ENCODE peak calls at places on chromosomes 11 and 22, in eight cellular contexts. One of them, this sample, is unnamed.

GRCh38 chr22:38957046-38957770 is at the start of gene APOBEC3A:
- DNase-seq in H54: no peak
- DNase-seq in sigmoid colon: no peak
- DNase-seq in adrenal gland: no peak
- DNase-seq in ovary: no peak
- DNase-seq in suprapubic skin: no peak
- DNase-seq in K562: no peak
- DNase-seq in IMR-90: no peak
- DNase-seq in this sample: peak; percentile 50

GRCh38 chr11:11973361-11973800 is 35.0 kb downstream of the DKK3 start:
- DNase-seq in H54: no peak
- DNase-seq in sigmoid colon: peak; percentile 88
- DNase-seq in adrenal gland: peak; percentile 90
- DNase-seq in ovary: peak; percentile 62
- DNase-seq in suprapubic skin: no peak
- DNase-seq in K562: no peak
- DNase-seq in IMR-90: peak; percentile 72
- DNase-seq in this sample: no peak

GRCh38 chr22:36365020-36365411 is 22.8 kb downstream of the MYH9 start:
- DNase-seq in H54: no peak
- DNase-seq in sigmoid colon: peak; percentile 90
- DNase-seq in adrenal gland: peak; percentile 91
- DNase-seq in ovary: no peak
- DNase-seq in suprapubic skin: no peak
- DNase-seq in K562: peak; percentile 45
- DNase-seq in IMR-90: peak; percentile 99
- DNase-seq in this sample: peak; percentile 79

GRCh38 chr11:34977039-34977906 is 60.9 kb downstream of the PDHX start:
- DNase-seq in H54: no peak
- DNase-seq in sigmoid colon: no peak
- DNase-seq in adrenal gland: no peak
- DNase-seq in ovary: no peak
- DNase-seq in suprapubic skin: no peak
- DNase-seq in K562: no peak
- DNase-seq in IMR-90: peak; percentile 94
- DNase-seq in this sample: no peak

GRCh38 chr22:50191041-50191740 is 5.5 kb downstream of the TRABD start:
- DNase-seq in H54: no peak
- DNase-seq in sigmoid colon: no peak
- DNase-seq in adrenal gland: no peak
- DNase-seq in ovary: peak; percentile 45
- DNase-seq in suprapubic skin: no peak
- DNase-seq in K562: no peak
- DNase-seq in IMR-90: no peak
- DNase-seq in this sample: peak; percentile 61

GRCh38 chr11:73152861-73153483 is 10.9 kb upstream of the FCHSD2 start:
- DNase-seq in H54: no peak
- DNase-seq in sigmoid colon: peak; percentile 48
- DNase-seq in adrenal gland: no peak
- DNase-seq in ovary: no peak
- DNase-seq in suprapubic skin: no peak
- DNase-seq in K562: no peak
- DNase-seq in IMR-90: no peak
- DNase-seq in this sample: no peak

GRCh38 chr11:130454495-130455262 is 6.2 kb downstream of the ADAMTS15 start:
- DNase-seq in H54: no peak
- DNase-seq in sigmoid colon: no peak
- DNase-seq in adrenal gland: no peak
- DNase-seq in ovary: no peak
- DNase-seq in suprapubic skin: no peak
- DNase-seq in K562: no peak
- DNase-seq in IMR-90: peak; percentile 76
- DNase-seq in this sample: no peak

GRCh38 chr11:19404787-19405186 is 164.0 kb upstream of the E2F8 start:
- DNase-seq in H54: no peak
- DNase-seq in sigmoid colon: no peak
- DNase-seq in adrenal gland: no peak
- DNase-seq in ovary: no peak
- DNase-seq in suprapubic skin: no peak
- DNase-seq in K562: no peak
- DNase-seq in IMR-90: no peak
- DNase-seq in this sample: no peak

GRCh38 chr11:2269601-2270321 is 627 bp downstream of the ASCL2 start:
- DNase-seq in H54: no peak
- DNase-seq in sigmoid colon: no peak
- DNase-seq in adrenal gland: no peak
- DNase-seq in ovary: peak; percentile 25
- DNase-seq in suprapubic skin: no peak
- DNase-seq in K562: peak; percentile 57
- DNase-seq in IMR-90: peak; percentile 55
- DNase-seq in this sample: peak; percentile 83

GRCh38 chr22:41216984-41217383 is 11.9 kb downstream of the L3MBTL2 start:
- DNase-seq in H54: no peak
- DNase-seq in sigmoid colon: peak; percentile 77
- DNase-seq in adrenal gland: no peak
- DNase-seq in ovary: peak; percentile 65
- DNase-seq in suprapubic skin: no peak
- DNase-seq in K562: no peak
- DNase-seq in IMR-90: peak; percentile 72
- DNase-seq in this sample: no peak

GRCh38 chr11:68125164-68125563 is 4.0 kb upstream of the CHKA start:
- DNase-seq in H54: no peak
- DNase-seq in sigmoid colon: no peak
- DNase-seq in adrenal gland: no peak
- DNase-seq in ovary: no peak
- DNase-seq in suprapubic skin: no peak
- DNase-seq in K562: no peak
- DNase-seq in IMR-90: no peak
- DNase-seq in this sample: no peak

GRCh38 chr11:57639321-57640067 is 10.2 kb downstream of the YPEL4 start:
- DNase-seq in H54: no peak
- DNase-seq in sigmoid colon: no peak
- DNase-seq in adrenal gland: no peak
- DNase-seq in ovary: peak; percentile 45
- DNase-seq in suprapubic skin: no peak
- DNase-seq in K562: no peak
- DNase-seq in IMR-90: peak; percentile 57
- DNase-seq in this sample: peak; percentile 43

GRCh38 chr11:120794748-120795147 is 229.2 kb upstream of the TBCEL start:
- DNase-seq in H54: no peak
- DNase-seq in sigmoid colon: no peak
- DNase-seq in adrenal gland: no peak
- DNase-seq in ovary: no peak
- DNase-seq in suprapubic skin: no peak
- DNase-seq in K562: no peak
- DNase-seq in IMR-90: no peak
- DNase-seq in this sample: no peak

GRCh38 chr22:41943661-41944209 is 3.2 kb downstream of the CENPM start:
- DNase-seq in H54: no peak
- DNase-seq in sigmoid colon: no peak
- DNase-seq in adrenal gland: no peak
- DNase-seq in ovary: no peak
- DNase-seq in suprapubic skin: no peak
- DNase-seq in K562: no peak
- DNase-seq in IMR-90: peak; percentile 39
- DNase-seq in this sample: no peak

GRCh38 chr11:130246719-130247118 is 68.0 kb downstream of the ZBTB44 start:
- DNase-seq in H54: no peak
- DNase-seq in sigmoid colon: no peak
- DNase-seq in adrenal gland: no peak
- DNase-seq in ovary: no peak
- DNase-seq in suprapubic skin: no peak
- DNase-seq in K562: no peak
- DNase-seq in IMR-90: peak; percentile 77
- DNase-seq in this sample: no peak

GRCh38 chr11:31487848-31488247 is 21.6 kb downstream of the IMMP1L start:
- DNase-seq in H54: no peak
- DNase-seq in sigmoid colon: no peak
- DNase-seq in adrenal gland: no peak
- DNase-seq in ovary: no peak
- DNase-seq in suprapubic skin: no peak
- DNase-seq in K562: no peak
- DNase-seq in IMR-90: peak; percentile 73
- DNase-seq in this sample: peak; percentile 65

GRCh38 chr11:118572914-118573550 is 823 bp downstream of the ARCN1 start:
- DNase-seq in H54: no peak
- DNase-seq in sigmoid colon: no peak
- DNase-seq in adrenal gland: no peak
- DNase-seq in ovary: no peak
- DNase-seq in suprapubic skin: no peak
- DNase-seq in K562: peak; percentile 74
- DNase-seq in IMR-90: peak; percentile 75
- DNase-seq in this sample: peak; percentile 71

GRCh38 chr11:124875401-124875800 is 10.2 kb downstream of the ROBO3 start:
- DNase-seq in H54: no peak
- DNase-seq in sigmoid colon: peak; percentile 40
- DNase-seq in adrenal gland: no peak
- DNase-seq in ovary: no peak
- DNase-seq in suprapubic skin: no peak
- DNase-seq in K562: no peak
- DNase-seq in IMR-90: no peak
- DNase-seq in this sample: no peak

GRCh38 chr11:117483372-117483771 is 155.7 kb downstream of the CEP164 start:
- DNase-seq in H54: no peak
- DNase-seq in sigmoid colon: no peak
- DNase-seq in adrenal gland: no peak
- DNase-seq in ovary: no peak
- DNase-seq in suprapubic skin: no peak
- DNase-seq in K562: no peak
- DNase-seq in IMR-90: no peak
- DNase-seq in this sample: no peak
- TF ChIP-seq POLR2A in H54: no peak
- TF ChIP-seq POLR2A in sigmoid colon: no peak
- TF ChIP-seq POLR2A in adrenal gland: no peak
- TF ChIP-seq POLR2A in ovary: no peak
- TF ChIP-seq POLR2A in suprapubic skin: no peak
- TF ChIP-seq POLR2A in K562: no peak
- TF ChIP-seq POLR2A in IMR-90: no peak
- TF ChIP-seq POLR2A in this sample: no peak

DNA sequence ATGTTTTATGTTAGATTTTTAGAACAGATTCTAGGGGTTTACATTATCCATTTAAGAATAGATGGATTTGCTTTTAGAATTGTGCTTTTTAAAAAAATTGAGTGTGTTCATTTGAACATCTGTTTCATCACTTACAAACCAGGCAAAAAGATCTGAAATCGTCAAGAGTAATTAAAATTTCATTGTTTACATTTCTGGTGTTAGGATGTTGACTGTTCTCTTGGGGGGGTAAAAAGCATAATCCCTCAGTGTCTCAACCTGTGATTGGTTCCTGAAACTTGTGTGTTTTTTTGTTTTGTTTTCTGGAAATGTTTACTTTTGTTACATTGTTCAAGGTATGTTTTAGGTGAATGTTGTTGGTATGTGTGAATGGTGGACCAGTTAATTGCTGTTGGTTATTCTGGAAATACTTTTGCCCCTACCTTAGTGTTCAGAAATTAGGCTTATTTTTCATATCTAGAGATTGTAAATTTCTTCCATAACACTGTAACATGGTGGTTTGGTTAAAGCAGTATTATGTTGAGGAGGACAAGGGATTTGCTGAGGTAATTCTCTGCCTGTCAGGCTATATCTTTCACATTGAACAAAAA is 4.8 kb downstream of the PCF11 start:
- DNase-seq in H54: no peak
- DNase-seq in sigmoid colon: no peak
- DNase-seq in adrenal gland: no peak
- DNase-seq in ovary: no peak
- DNase-seq in suprapubic skin: no peak
- DNase-seq in K562: no peak
- DNase-seq in IMR-90: no peak
- DNase-seq in this sample: no peak
- TF ChIP-seq POLR2A in H54: no peak
- TF ChIP-seq POLR2A in sigmoid colon: no peak
- TF ChIP-seq POLR2A in adrenal gland: no peak
- TF ChIP-seq POLR2A in ovary: no peak
- TF ChIP-seq POLR2A in suprapubic skin: no peak
- TF ChIP-seq POLR2A in K562: peak; percentile 65
- TF ChIP-seq POLR2A in IMR-90: peak; percentile 6
- TF ChIP-seq POLR2A in this sample: no peak

GRCh38 chr11:114123692-114124330 is 64.3 kb downstream of the ZBTB16 start:
- DNase-seq in H54: no peak
- DNase-seq in sigmoid colon: peak; percentile 58
- DNase-seq in adrenal gland: no peak
- DNase-seq in ovary: no peak
- DNase-seq in suprapubic skin: no peak
- DNase-seq in K562: no peak
- DNase-seq in IMR-90: no peak
- DNase-seq in this sample: no peak
- TF ChIP-seq POLR2A in H54: no peak
- TF ChIP-seq POLR2A in sigmoid colon: no peak
- TF ChIP-seq POLR2A in adrenal gland: no peak
- TF ChIP-seq POLR2A in ovary: no peak
- TF ChIP-seq POLR2A in suprapubic skin: no peak
- TF ChIP-seq POLR2A in K562: no peak
- TF ChIP-seq POLR2A in IMR-90: no peak
- TF ChIP-seq POLR2A in this sample: no peak

GRCh38 chr22:32901925-32902324 is 100.4 kb downstream of the TIMP3 start:
- DNase-seq in H54: no peak
- DNase-seq in sigmoid colon: no peak
- DNase-seq in adrenal gland: no peak
- DNase-seq in ovary: no peak
- DNase-seq in suprapubic skin: no peak
- DNase-seq in K562: no peak
- DNase-seq in IMR-90: no peak
- DNase-seq in this sample: no peak

GRCh38 chr22:32905400-32905799 is 103.9 kb downstream of the TIMP3 start:
- DNase-seq in H54: no peak
- DNase-seq in sigmoid colon: peak; percentile 78
- DNase-seq in adrenal gland: peak; percentile 62
- DNase-seq in ovary: no peak
- DNase-seq in suprapubic skin: no peak
- DNase-seq in K562: no peak
- DNase-seq in IMR-90: no peak
- DNase-seq in this sample: peak; percentile 89

GRCh38 chr22:32909561-32910348 is 108.2 kb downstream of the TIMP3 start:
- DNase-seq in H54: no peak
- DNase-seq in sigmoid colon: no peak
- DNase-seq in adrenal gland: peak; percentile 44
- DNase-seq in ovary: no peak
- DNase-seq in suprapubic skin: no peak
- DNase-seq in K562: no peak
- DNase-seq in IMR-90: no peak
- DNase-seq in this sample: no peak

GRCh38 chr22:32900856-32901255 is 99.4 kb downstream of the TIMP3 start:
- DNase-seq in H54: no peak
- DNase-seq in sigmoid colon: no peak
- DNase-seq in adrenal gland: no peak
- DNase-seq in ovary: no peak
- DNase-seq in suprapubic skin: no peak
- DNase-seq in K562: no peak
- DNase-seq in IMR-90: no peak
- DNase-seq in this sample: peak; percentile 83

DNA sequence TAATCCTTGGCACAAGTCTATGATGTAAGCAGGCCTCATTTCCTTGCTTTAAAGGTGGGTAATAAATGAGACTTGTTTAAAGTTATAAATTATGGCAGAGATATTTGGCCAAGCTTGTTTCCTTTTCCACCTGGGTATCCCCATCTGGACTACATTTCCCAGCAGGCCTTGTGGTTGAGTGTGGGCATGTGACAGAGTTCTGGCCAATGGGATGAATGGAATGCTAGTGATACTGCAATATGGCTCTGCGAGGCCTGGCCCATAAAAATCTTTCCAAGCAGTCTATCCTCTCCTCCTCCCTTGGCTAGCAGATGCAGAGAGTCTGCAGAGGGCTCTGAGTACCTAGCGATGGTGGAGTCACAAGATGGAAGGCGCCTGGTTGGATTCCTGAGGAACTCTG is 102.5 kb downstream of the TIMP3 start:
- DNase-seq in H54: peak; percentile 11
- DNase-seq in sigmoid colon: peak; percentile 71
- DNase-seq in adrenal gland: peak; percentile 55
- DNase-seq in ovary: no peak
- DNase-seq in suprapubic skin: no peak
- DNase-seq in K562: peak; percentile 78
- DNase-seq in IMR-90: peak; percentile 35
- DNase-seq in this sample: peak; percentile 67
- TF ChIP-seq POLR2A in H54: no peak
- TF ChIP-seq POLR2A in sigmoid colon: no peak
- TF ChIP-seq POLR2A in adrenal gland: no peak
- TF ChIP-seq POLR2A in ovary: no peak
- TF ChIP-seq POLR2A in suprapubic skin: no peak
- TF ChIP-seq POLR2A in K562: no peak
- TF ChIP-seq POLR2A in IMR-90: no peak
- TF ChIP-seq POLR2A in this sample: no peak